ENCODE peak calls at places on chromosomes 11 and 22, in nine cellular contexts. Y is IMR-90, Q is A549, C is H1, J is AG04450, I is neural crest cell, X is AG09309, S is AG04449, D is endothelial cell. B is an unnamed sample.

GRCh38 chr11:32792111-32792947 is 2.1 kb downstream of the CCDC73 start:
- DNase-seq in S (no peak), J (no peak), D (no peak), Y (no peak), X (no peak), C (no peak), Q (no peak), I (no peak), B (no peak)

GRCh38 chr11:5336331-5336730 is 7.0 kb downstream of the OR51B5 start:
- DNase-seq in C (no peak), Y (peak), Q (no peak), S (no peak), I (no peak), J (no peak), D (no peak), X (no peak), B (no peak)

GRCh38 chr11:9577032-9577431 is 3.6 kb downstream of the WEE1 start:
- DNase-seq in J (no peak), D (no peak), I (no peak), S (no peak), C (no peak), Y (peak), Q (no peak), X (no peak), B (no peak)

GRCh38 chr11:109432105-109432504 is 10.1 kb downstream of the C11orf87 start:
- DNase-seq in D (no peak), Q (no peak), C (no peak), Y (peak), S (peak), I (no peak), X (no peak), J (no peak), B (no peak)

GRCh38 chr22:40628354-40629042 is 8.0 kb downstream of the MRTFA start:
- DNase-seq in C (no peak), I (no peak), Y (peak), D (no peak), Q (no peak), X (peak), S (no peak), J (no peak), B (peak)

GRCh38 chr11:134014502-134014901 is 54.4 kb upstream of the JAM3 start:
- DNase-seq in S (no peak), Y (no peak), X (no peak), Q (no peak), C (no peak), I (no peak), D (peak), J (no peak), B (no peak)

GRCh38 chr11:124114942-124115781 is at the start of gene VWA5A:
- DNase-seq in Y (peak), J (peak), C (peak), X (peak), Q (peak), I (peak), S (peak), D (peak), B (peak)

GRCh38 chr11:94822080-94822479 is 53.9 kb downstream of the AMOTL1 start:
- DNase-seq in D (no peak), X (no peak), I (no peak), Y (no peak), C (no peak), J (no peak), S (no peak), Q (no peak), B (no peak)

GRCh38 chr11:79694368-79694767 is 253.5 kb upstream of the TENM4 start:
- DNase-seq in Q (no peak), I (no peak), J (no peak), X (no peak), Y (no peak), S (no peak), D (no peak), C (no peak), B (no peak)

GRCh38 chr11:132655187-132655855 is 877.0 kb downstream of the OPCML start:
- DNase-seq in I (no peak), Q (no peak), C (no peak), X (no peak), Y (no peak), J (no peak), S (no peak), D (no peak), B (no peak)

GRCh38 chr22:29632672-29633071 is 29.2 kb downstream of the NF2 start:
- DNase-seq in Y (no peak), S (no peak), C (no peak), J (no peak), D (no peak), I (no peak), Q (no peak), X (no peak), B (no peak)

GRCh38 chr11:119169272-119169719 is 771 bp downstream of the NLRX1 start:
- DNase-seq in Y (no peak), X (no peak), Q (peak), C (peak), I (no peak), D (peak), J (no peak), S (no peak), B (peak)

GRCh38 chr11:47154738-47155570 is 21.7 kb downstream of the ARFGAP2 start:
- DNase-seq in X (no peak), D (no peak), C (no peak), J (no peak), Q (no peak), I (no peak), Y (no peak), S (no peak), B (peak)

GRCh38 chr11:77999446-77999845 is 5.0 kb upstream of the INTS4 start:
- DNase-seq in D (no peak), C (no peak), Y (no peak), I (no peak), J (no peak), S (no peak), X (no peak), Q (no peak), B (no peak)

GRCh38 chr11:103326070-103326794 is 217.0 kb downstream of the DYNC2H1 start:
- DNase-seq in Y (peak), J (peak), X (peak), I (peak), C (peak), D (peak), S (peak), Q (peak), B (peak)

GRCh38 chr11:112114460-112114859 is 27.8 kb downstream of the SDHD start:
- DNase-seq in D (no peak), Y (no peak), X (no peak), S (no peak), I (no peak), Q (no peak), J (no peak), C (no peak), B (no peak)

GRCh38 chr11:82732734-82733443 is 775 bp downstream of the FAM181B start:
- DNase-seq in D (peak), X (no peak), Y (no peak), S (no peak), J (no peak), C (peak), I (no peak), Q (no peak), B (no peak)

GRCh38 chr11:35276396-35276795 is 137.4 kb downstream of the CD44 start:
- DNase-seq in I (no peak), Q (peak), C (no peak), D (no peak), S (no peak), X (no peak), J (no peak), Y (peak), B (peak)

GRCh38 chr11:62961017-62961416 is 23.8 kb downstream of the SLC22A6 start:
- DNase-seq in X (no peak), Q (no peak), Y (no peak), I (no peak), J (no peak), D (no peak), S (no peak), C (no peak), B (no peak)

GRCh38 chr11:111059726-111060125 is 185.8 kb upstream of the POU2AF2 start:
- DNase-seq in C (no peak), S (no peak), J (no peak), Q (no peak), Y (peak), D (no peak), X (no peak), I (no peak), B (no peak)

GRCh38 chr22:23227380-23227779 is 47.1 kb downstream of the BCR start:
- DNase-seq in D (no peak), C (no peak), I (no peak), J (no peak), Q (no peak), X (no peak), S (no peak), Y (no peak), B (no peak)

GRCh38 chr22:26234267-26234666 is 65.0 kb downstream of the SEZ6L start:
- DNase-seq in Y (no peak), Q (no peak), I (no peak), S (no peak), J (no peak), D (no peak), X (no peak), C (no peak), B (no peak)

GRCh38 chr22:38336699-38337098 is 19.5 kb upstream of the CSNK1E start:
- DNase-seq in D (no peak), I (no peak), Q (no peak), X (no peak), S (no peak), Y (no peak), J (no peak), C (no peak), B (no peak)

GRCh38 chr11:6594142-6594768 is 9.2 kb downstream of the RRP8 start:
- DNase-seq in X (no peak), C (peak), D (no peak), J (no peak), Q (no peak), Y (no peak), I (no peak), S (no peak), B (no peak)

GRCh38 chr11:66311965-66312548 is 4.8 kb downstream of the CD248 start:
- DNase-seq in X (no peak), Q (peak), J (peak), S (no peak), Y (peak), D (peak), I (peak), C (peak), B (peak)

GRCh38 chr11:124896821-124897391 is 759 bp downstream of the ROBO4 start:
- DNase-seq in Q (no peak), J (no peak), C (peak), Y (no peak), X (no peak), I (no peak), S (no peak), D (no peak), B (no peak)

GRCh38 chr22:29458551-29458950 is 20.2 kb downstream of the RFPL1 start:
- DNase-seq in I (no peak), Q (no peak), C (no peak), D (no peak), Y (no peak), J (no peak), X (no peak), S (no peak), B (no peak)

GRCh38 chr22:17633217-17633997 is 4.9 kb upstream of the ATP6V1E1 start:
- DNase-seq in Q (peak), Y (peak), C (no peak), X (peak), S (peak), J (peak), I (no peak), D (no peak), B (no peak)

GRCh38 chr22:32729368-32729767 is 72.1 kb upstream of the TIMP3 start:
- DNase-seq in Q (no peak), S (no peak), C (no peak), D (no peak), Y (no peak), J (no peak), I (no peak), X (no peak), B (no peak)

GRCh38 chr11:80987161-80987560 is 1546.3 kb upstream of the TENM4 start:
- DNase-seq in S (no peak), I (no peak), J (no peak), Y (no peak), D (no peak), C (no peak), Q (no peak), X (no peak), B (no peak)

GRCh38 chr22:46714550-46714949 is 23.5 kb downstream of the CERK start:
- DNase-seq in Q (no peak), X (no peak), S (no peak), C (no peak), Y (peak), I (no peak), D (no peak), J (no peak), B (no peak)

GRCh38 chr22:35842954-35843353 is 125.3 kb downstream of the APOL5 start:
- DNase-seq in I (peak), J (no peak), S (no peak), Q (peak), D (peak), X (no peak), C (no peak), Y (peak), B (peak)

GRCh38 chr22:44541671-44542319 is 43.8 kb upstream of the RTL6 start:
- DNase-seq in I (no peak), Y (no peak), J (no peak), Q (no peak), S (no peak), C (no peak), X (no peak), D (no peak), B (no peak)

DNA sequence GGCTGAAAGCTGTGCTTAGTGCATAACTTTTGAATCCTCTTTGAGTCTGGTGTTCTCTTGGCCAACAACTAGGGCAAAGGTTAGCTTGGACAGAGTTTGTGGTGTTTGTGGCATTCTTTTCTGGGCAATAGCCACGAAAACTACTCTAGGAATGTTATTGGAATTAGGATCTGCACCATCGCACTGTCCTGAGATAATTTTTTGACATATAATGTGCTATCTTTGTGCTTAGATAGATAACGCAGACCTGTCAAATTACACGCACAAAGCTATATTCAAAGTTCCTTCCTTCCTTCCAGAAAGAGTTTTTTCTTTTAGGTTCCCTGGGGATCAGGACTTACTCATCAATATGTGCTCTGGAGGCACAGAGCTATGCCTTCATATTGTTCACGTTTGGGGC is 166.8 kb upstream of the MTMR2 start:
- DNase-seq in D (no peak), C (no peak), Q (no peak), J (peak), S (peak), X (peak), Y (peak), I (no peak), B (no peak)
- TF ChIP-seq CTCF in D (no peak), C (no peak), Q (no peak), J (no peak), S (no peak), X (no peak), Y (no peak), I (no peak), B (no peak)

GRCh38 chr11:27518522-27518921 is 12.0 kb upstream of the LIN7C start:
- DNase-seq in D (no peak), X (no peak), S (no peak), J (no peak), I (no peak), Y (no peak), Q (no peak), C (no peak), B (no peak)

GRCh38 chr11:27520226-27520625 is 13.7 kb upstream of the LIN7C start:
- DNase-seq in Q (no peak), C (no peak), D (no peak), S (no peak), X (no peak), J (no peak), I (no peak), Y (no peak), B (no peak)

GRCh38 chr11:27525824-27526516 is 19.4 kb upstream of the LIN7C start:
- DNase-seq in X (no peak), D (no peak), I (no peak), C (no peak), S (no peak), Q (no peak), Y (no peak), J (no peak), B (no peak)

GRCh38 chr11:27528711-27529110 is 22.1 kb upstream of the LIN7C start:
- DNase-seq in I (no peak), S (no peak), X (no peak), Q (no peak), D (no peak), Y (no peak), J (no peak), C (no peak), B (no peak)

GRCh38 chr11:27524155-27524554 is 17.6 kb upstream of the LIN7C start:
- DNase-seq in I (no peak), C (peak), Y (peak), J (no peak), D (no peak), Q (peak), S (peak), X (no peak), B (no peak)
- TF ChIP-seq CTCF in I (peak), C (no peak), Y (peak), J (peak), D (no peak), Q (no peak), S (no peak), X (peak), B (no peak)

DNA sequence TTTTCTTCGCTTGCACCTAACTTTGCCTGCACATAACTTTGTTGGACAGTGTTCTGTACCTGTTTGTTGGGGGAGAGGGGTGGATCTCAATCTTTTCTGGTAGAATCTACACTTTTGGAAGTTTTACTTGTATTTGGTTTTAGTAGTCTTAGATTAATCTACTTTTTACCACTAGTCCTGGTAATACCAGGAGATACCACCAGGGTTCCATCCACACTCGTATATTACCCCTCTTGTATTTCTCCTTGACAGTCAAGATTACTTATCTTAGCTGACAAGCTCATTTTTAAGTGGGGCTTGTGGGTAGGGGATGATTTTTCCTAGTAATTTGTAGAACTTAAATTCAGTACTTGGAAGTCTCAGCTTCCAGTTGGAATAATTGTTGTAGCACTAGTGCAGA is 37.3 kb upstream of the TECTA start:
- DNase-seq in C (no peak), J (no peak), X (no peak), Y (no peak), Q (peak), D (peak), I (no peak), S (no peak), B (no peak)
- TF ChIP-seq CTCF in C (no peak), J (peak), X (peak), Y (peak), Q (no peak), D (peak), I (peak), S (no peak), B (peak)

DNA sequence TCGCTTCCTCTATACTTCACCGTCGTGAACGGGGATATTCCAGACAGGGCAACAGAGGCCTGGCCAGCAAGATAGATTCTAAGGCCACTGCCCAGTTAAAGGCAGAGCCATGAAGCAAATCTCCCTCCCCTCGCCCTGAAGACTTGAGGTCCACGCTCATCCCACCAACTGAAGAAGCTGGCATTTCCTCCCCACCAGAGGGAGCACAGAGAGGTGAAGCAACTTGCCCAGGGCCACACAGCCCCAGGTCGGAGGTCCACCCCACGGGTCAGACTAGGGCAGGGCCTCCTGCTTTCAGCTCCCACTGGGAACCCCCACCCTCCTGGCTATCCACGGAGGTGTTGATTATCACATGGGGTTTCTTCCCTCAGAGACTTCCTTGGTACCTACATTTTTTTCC is 27.4 kb downstream of the MN1 start:
- DNase-seq in S (no peak), I (no peak), D (no peak), J (no peak), C (no peak), Q (no peak), X (no peak), Y (no peak), B (no peak)
- TF ChIP-seq CTCF in S (no peak), I (no peak), D (no peak), J (no peak), C (no peak), Q (no peak), X (no peak), Y (no peak), B (no peak)

DNA sequence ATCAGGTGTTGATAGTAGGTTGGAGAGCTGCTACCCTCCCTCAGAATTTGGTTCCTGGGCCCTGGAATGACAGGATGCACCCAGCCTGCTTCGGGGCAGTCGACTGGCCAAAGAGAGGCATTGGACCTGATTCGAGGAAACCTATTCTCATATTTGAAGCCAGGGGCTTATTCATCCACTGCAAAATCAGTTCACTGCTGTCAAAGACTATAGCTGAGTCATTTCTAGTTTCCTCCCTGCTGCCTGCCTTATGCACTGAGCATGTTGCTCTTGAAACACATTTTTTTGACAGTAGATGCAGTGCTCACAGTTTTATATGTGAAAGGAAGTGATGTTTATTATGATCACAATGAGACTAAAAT is 565.4 kb downstream of the ETS1 start:
- DNase-seq in Q (no peak), J (no peak), I (no peak), X (no peak), C (no peak), S (no peak), D (no peak), Y (peak), B (no peak)
- TF ChIP-seq CTCF in Q (no peak), J (no peak), I (no peak), X (no peak), C (no peak), S (no peak), D (no peak), Y (no peak), B (no peak)

DNA sequence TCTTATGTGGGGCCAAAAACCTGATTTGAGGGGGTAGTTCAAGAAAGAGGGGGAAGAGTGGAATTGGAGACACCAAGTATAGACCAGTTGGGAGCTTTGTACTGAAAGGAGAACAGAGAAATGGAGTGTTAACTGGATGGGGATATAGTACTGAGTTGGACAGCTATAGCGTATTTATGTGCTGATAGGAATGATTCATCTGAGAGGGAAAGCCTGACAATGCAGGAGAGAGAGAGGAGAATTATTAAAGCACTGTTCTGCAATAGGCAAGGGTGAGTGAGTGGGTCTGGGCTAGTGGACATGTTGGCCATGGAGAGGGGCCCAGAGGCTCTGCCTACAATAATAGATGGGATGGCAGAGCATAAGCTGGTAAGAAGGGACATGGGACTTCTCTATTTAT is 52.9 kb upstream of the PITPNB start:
- DNase-seq in Q (no peak), J (no peak), C (no peak), S (no peak), D (no peak), Y (peak), I (no peak), X (no peak), B (no peak)
- TF ChIP-seq CTCF in Q (no peak), J (no peak), C (no peak), S (no peak), D (no peak), Y (no peak), I (no peak), X (no peak), B (no peak)

DNA sequence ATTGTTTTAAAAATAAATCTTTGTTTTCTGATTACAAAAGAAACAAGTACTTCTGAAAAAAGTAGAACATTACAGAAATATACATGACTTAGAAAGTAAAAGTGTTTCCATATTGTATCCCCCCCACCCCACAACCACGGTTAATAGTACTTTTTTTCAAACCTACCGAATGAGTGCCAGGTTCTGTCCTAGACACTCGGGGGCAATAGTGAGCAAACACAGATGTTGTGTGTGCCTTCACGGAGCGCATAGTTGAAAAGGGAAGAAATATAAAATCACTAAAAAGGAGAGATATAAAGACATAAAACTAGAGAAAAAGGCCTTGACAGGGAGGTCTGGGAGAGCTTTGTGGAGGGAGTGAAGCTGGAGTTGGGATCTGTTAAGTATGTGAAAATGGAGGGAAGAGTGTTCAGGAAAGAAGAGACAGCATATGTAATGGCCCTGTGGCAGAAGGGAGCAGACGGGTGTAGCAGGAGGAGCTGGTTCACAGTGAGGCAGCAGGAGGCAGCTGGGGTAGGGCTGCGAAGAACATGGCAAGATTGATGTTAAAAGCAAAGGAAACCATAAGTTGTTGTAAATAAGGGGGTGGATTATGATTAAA is 42.1 kb upstream of the ALX4 start:
- DNase-seq in Y (no peak), I (no peak), S (no peak), J (no peak), C (no peak), D (no peak), Q (peak), X (no peak), B (no peak)
- TF ChIP-seq CTCF in Y (no peak), I (peak), S (no peak), J (no peak), C (peak), D (peak), Q (peak), X (no peak), B (no peak)

B was measured in GM12865.